ENCODE peak calls at places on chromosomes 12 and 14, in eight cellular contexts. M, V, J, S, A, W, R and U are unnamed samples.

GRCh38 chr14:68683326-68683725 is 109.5 kb downstream of the ZFP36L1 start:
- DNase-seq in M (no peak), V (no peak), J (no peak), S (no peak), A (no peak), W (no peak), R (peak), U (no peak)

GRCh38 chr12:68236421-68237059 is 10.9 kb upstream of the IL26 start:
- DNase-seq in M (no peak), V (no peak), J (no peak), S (no peak), A (no peak), W (no peak), R (no peak), U (no peak)

GRCh38 chr14:72318648-72319047 is 386.4 kb downstream of the RGS6 start:
- DNase-seq in M (no peak), V (no peak), J (no peak), S (no peak), A (no peak), W (no peak), R (no peak), U (no peak)

GRCh38 chr12:81644503-81644902 is 114.6 kb downstream of the PPFIA2 start:
- DNase-seq in M (no peak), V (peak), J (no peak), S (no peak), A (no peak), W (no peak), R (no peak), U (no peak)

GRCh38 chr14:84657866-84658385 is 872.0 kb upstream of the FLRT2 start:
- DNase-seq in M (no peak), V (no peak), J (no peak), S (no peak), A (no peak), W (no peak), R (no peak), U (no peak)

GRCh38 chr12:89405626-89406342 is 53.5 kb upstream of the DUSP6 start:
- DNase-seq in M (no peak), V (no peak), J (no peak), S (no peak), A (no peak), W (no peak), R (no peak), U (no peak)

GRCh38 chr14:64213079-64213478 is 81.1 kb downstream of the ESR2 start:
- DNase-seq in M (no peak), V (no peak), J (no peak), S (no peak), A (no peak), W (no peak), R (no peak), U (no peak)

GRCh38 chr12:58453306-58453705 is 467.0 kb downstream of the LRIG3 start:
- DNase-seq in M (no peak), V (no peak), J (no peak), S (no peak), A (no peak), W (no peak), R (no peak), U (no peak)

GRCh38 chr14:64760146-64760755 is 56.0 kb downstream of the PLEKHG3 start:
- DNase-seq in M (peak), V (peak), J (no peak), S (peak), A (peak), W (no peak), R (no peak), U (no peak)

GRCh38 chr14:90276627-90277367 is 20.4 kb downstream of the PSMC1 start:
- DNase-seq in M (no peak), V (peak), J (no peak), S (no peak), A (no peak), W (no peak), R (no peak), U (peak)

GRCh38 chr12:48542300-48542928 is 17.0 kb downstream of the OR8S1 start:
- DNase-seq in M (no peak), V (peak), J (no peak), S (peak), A (peak), W (no peak), R (no peak), U (no peak)

GRCh38 chr12:119758695-119759094 is 90.8 kb downstream of the PRKAB1 start:
- DNase-seq in M (no peak), V (no peak), J (no peak), S (no peak), A (no peak), W (no peak), R (no peak), U (no peak)

GRCh38 chr14:75969126-75969525 is 12.7 kb downstream of the TGFB3 start:
- DNase-seq in M (no peak), V (no peak), J (no peak), S (no peak), A (no peak), W (no peak), R (no peak), U (no peak)

GRCh38 chr14:77505031-77505430 is 6.4 kb upstream of the ISM2 start:
- DNase-seq in M (no peak), V (no peak), J (no peak), S (no peak), A (no peak), W (no peak), R (no peak), U (no peak)

GRCh38 chr14:89304972-89305703 is 111.9 kb downstream of the FOXN3 start:
- DNase-seq in M (no peak), V (no peak), J (peak), S (peak), A (no peak), W (no peak), R (peak), U (no peak)

GRCh38 chr14:38255673-38256357 is at the start of gene CLEC14A:
- DNase-seq in M (no peak), V (peak), J (no peak), S (no peak), A (no peak), W (peak), R (no peak), U (no peak)

GRCh38 chr12:131087991-131088700 is 134.4 kb downstream of the ADGRD1 start:
- DNase-seq in M (no peak), V (no peak), J (no peak), S (no peak), A (no peak), W (peak), R (peak), U (peak)

GRCh38 chr12:102504871-102505270 is 24.5 kb upstream of the IGF1 start:
- DNase-seq in M (no peak), V (no peak), J (no peak), S (no peak), A (no peak), W (no peak), R (no peak), U (no peak)

GRCh38 chr14:51430079-51430478 is 190.0 kb downstream of the TMX1 start:
- DNase-seq in M (no peak), V (no peak), J (no peak), S (no peak), A (no peak), W (no peak), R (no peak), U (no peak)

GRCh38 chr12:120361506-120362208 is 7.3 kb downstream of the MSI1 start:
- DNase-seq in M (peak), V (peak), J (peak), S (peak), A (no peak), W (no peak), R (peak), U (no peak)

GRCh38 chr12:109626378-109627115 is 53.0 kb downstream of the MVK start:
- DNase-seq in M (no peak), V (no peak), J (no peak), S (no peak), A (no peak), W (no peak), R (no peak), U (no peak)

GRCh38 chr14:96390965-96391292 is 999 bp upstream of the AK7 start:
- DNase-seq in M (no peak), V (no peak), J (no peak), S (no peak), A (no peak), W (no peak), R (no peak), U (no peak)

GRCh38 chr12:132771126-132771838 is 9.7 kb upstream of the ANKLE2 start:
- DNase-seq in M (no peak), V (no peak), J (no peak), S (peak), A (no peak), W (no peak), R (no peak), U (no peak)

GRCh38 chr12:18970603-18971002 is 158.9 kb upstream of the PLEKHA5 start:
- DNase-seq in M (no peak), V (peak), J (no peak), S (no peak), A (no peak), W (no peak), R (no peak), U (no peak)

GRCh38 chr12:14901228-14901562 is 15.5 kb upstream of the MGP start:
- DNase-seq in M (no peak), V (peak), J (no peak), S (no peak), A (no peak), W (no peak), R (peak), U (no peak)

GRCh38 chr12:12195516-12195915 is 71.3 kb downstream of the LRP6 start:
- DNase-seq in M (no peak), V (no peak), J (no peak), S (no peak), A (no peak), W (no peak), R (no peak), U (no peak)

GRCh38 chr14:24710403-24711063 is 76.5 kb upstream of the GZMB start:
- DNase-seq in M (no peak), V (peak), J (peak), S (peak), A (no peak), W (no peak), R (no peak), U (no peak)

GRCh38 chr14:73741386-73741875 is 27.2 kb upstream of the PNMA1 start:
- DNase-seq in M (peak), V (peak), J (no peak), S (peak), A (no peak), W (peak), R (peak), U (no peak)

GRCh38 chr12:90322006-90322405 is 613.4 kb upstream of the ATP2B1 start:
- DNase-seq in M (no peak), V (no peak), J (no peak), S (no peak), A (no peak), W (no peak), R (no peak), U (no peak)

GRCh38 chr14:59520224-59520623 is 35.9 kb downstream of the JKAMP start:
- DNase-seq in M (no peak), V (no peak), J (no peak), S (no peak), A (no peak), W (no peak), R (no peak), U (no peak)

GRCh38 chr14:104591031-104591430 is 11.5 kb downstream of the C14orf180 start:
- DNase-seq in M (no peak), V (no peak), J (no peak), S (no peak), A (no peak), W (no peak), R (no peak), U (no peak)

GRCh38 chr12:58657175-58657574 is 263.1 kb downstream of the LRIG3 start:
- DNase-seq in M (no peak), V (no peak), J (no peak), S (no peak), A (no peak), W (no peak), R (no peak), U (no peak)

GRCh38 chr12:93804392-93805179 is 127.4 kb downstream of the CRADD start:
- DNase-seq in M (no peak), V (no peak), J (no peak), S (no peak), A (no peak), W (no peak), R (no peak), U (no peak)

GRCh38 chr12:82383930-82384513 is 25.7 kb downstream of the METTL25 start:
- DNase-seq in M (no peak), V (peak), J (no peak), S (no peak), A (no peak), W (no peak), R (no peak), U (no peak)

GRCh38 chr12:41032386-41032785 is 155.7 kb upstream of the PDZRN4 start:
- DNase-seq in M (no peak), V (no peak), J (no peak), S (no peak), A (no peak), W (no peak), R (no peak), U (no peak)

GRCh38 chr12:44154128-44154527 is 318.2 kb downstream of the TMEM117 start:
- DNase-seq in M (no peak), V (no peak), J (no peak), S (no peak), A (no peak), W (no peak), R (no peak), U (no peak)

GRCh38 chr12:101667591-101667990 is 29.8 kb upstream of the CHPT1 start:
- DNase-seq in M (no peak), V (no peak), J (no peak), S (no peak), A (no peak), W (no peak), R (no peak), U (no peak)

GRCh38 chr12:64160021-64160717 is 61.9 kb downstream of the KICS2 start:
- DNase-seq in M (no peak), V (no peak), J (no peak), S (no peak), A (no peak), W (no peak), R (no peak), U (no peak)

DNA sequence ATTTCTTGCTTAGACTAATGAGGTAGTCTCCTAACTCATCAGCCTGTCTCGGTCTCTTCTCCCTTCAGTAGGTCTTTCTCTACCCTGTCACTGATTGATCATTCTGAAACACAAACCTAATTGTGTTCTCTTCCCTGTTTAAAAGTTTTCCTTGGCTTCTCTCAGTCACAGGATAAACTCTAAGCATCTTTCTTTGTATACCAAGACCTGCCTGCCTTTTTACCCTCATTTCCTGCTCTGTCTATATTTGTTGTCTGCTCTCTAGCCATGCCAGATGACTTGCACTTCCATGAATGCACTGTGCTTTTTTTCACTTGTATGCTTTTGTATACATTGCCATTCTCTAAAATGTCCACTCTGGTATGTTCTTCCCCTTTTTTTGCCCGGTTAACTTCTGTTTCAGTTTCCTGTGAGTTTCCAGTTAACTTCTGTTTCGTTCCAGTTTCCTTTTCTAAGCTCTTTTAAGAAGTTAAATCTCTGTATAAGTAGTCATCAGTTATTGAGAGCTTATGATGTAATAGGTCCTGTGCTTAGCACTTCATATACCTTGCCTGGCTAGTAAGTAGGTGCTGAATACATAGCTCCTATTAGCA is 12.8 kb downstream of the DIP2B start:
- DNase-seq in M (no peak), V (no peak), J (no peak), S (no peak), A (no peak), W (no peak), R (no peak), U (no peak)
- TF ChIP-seq POLR2AphosphoS5 in M (no peak), V (no peak), J (no peak), S (no peak), A (no peak), W (no peak), R (no peak), U (no peak)

GRCh38 chr12:128976120-128976519 is 122.8 kb downstream of the GLT1D1 start:
- DNase-seq in M (no peak), V (peak), J (no peak), S (peak), A (no peak), W (no peak), R (no peak), U (no peak)

GRCh38 chr12:128982134-128982533 is 128.9 kb downstream of the GLT1D1 start:
- DNase-seq in M (no peak), V (no peak), J (no peak), S (no peak), A (no peak), W (no peak), R (no peak), U (no peak)

GRCh38 chr12:128983371-128983770 is 130.1 kb downstream of the GLT1D1 start:
- DNase-seq in M (no peak), V (no peak), J (no peak), S (no peak), A (no peak), W (no peak), R (no peak), U (no peak)

GRCh38 chr12:128982933-128983332 is 129.7 kb downstream of the GLT1D1 start:
- DNase-seq in M (no peak), V (no peak), J (no peak), S (no peak), A (no peak), W (no peak), R (no peak), U (no peak)

GRCh38 chr12:128980623-128981022 is 127.3 kb downstream of the GLT1D1 start:
- DNase-seq in M (no peak), V (no peak), J (no peak), S (no peak), A (no peak), W (no peak), R (no peak), U (no peak)
- TF ChIP-seq POLR2AphosphoS5 in M (no peak), V (no peak), J (no peak), S (no peak), A (no peak), W (no peak), R (no peak), U (no peak)

GRCh38 chr14:69775012-69775411 is 8.1 kb downstream of the SRSF5 start:
- DNase-seq in M (no peak), V (no peak), J (no peak), S (no peak), A (no peak), W (no peak), R (no peak), U (no peak)

GRCh38 chr14:69772082-69773017 is 5.4 kb downstream of the SRSF5 start:
- DNase-seq in M (no peak), V (no peak), J (no peak), S (no peak), A (no peak), W (no peak), R (no peak), U (no peak)

GRCh38 chr14:69770559-69770958 is 3.6 kb downstream of the SRSF5 start:
- DNase-seq in M (no peak), V (no peak), J (no peak), S (no peak), A (no peak), W (no peak), R (no peak), U (no peak)

GRCh38 chr14:69771136-69771535 is 4.2 kb downstream of the SRSF5 start:
- DNase-seq in M (no peak), V (no peak), J (no peak), S (no peak), A (no peak), W (no peak), R (no peak), U (no peak)

DNA sequence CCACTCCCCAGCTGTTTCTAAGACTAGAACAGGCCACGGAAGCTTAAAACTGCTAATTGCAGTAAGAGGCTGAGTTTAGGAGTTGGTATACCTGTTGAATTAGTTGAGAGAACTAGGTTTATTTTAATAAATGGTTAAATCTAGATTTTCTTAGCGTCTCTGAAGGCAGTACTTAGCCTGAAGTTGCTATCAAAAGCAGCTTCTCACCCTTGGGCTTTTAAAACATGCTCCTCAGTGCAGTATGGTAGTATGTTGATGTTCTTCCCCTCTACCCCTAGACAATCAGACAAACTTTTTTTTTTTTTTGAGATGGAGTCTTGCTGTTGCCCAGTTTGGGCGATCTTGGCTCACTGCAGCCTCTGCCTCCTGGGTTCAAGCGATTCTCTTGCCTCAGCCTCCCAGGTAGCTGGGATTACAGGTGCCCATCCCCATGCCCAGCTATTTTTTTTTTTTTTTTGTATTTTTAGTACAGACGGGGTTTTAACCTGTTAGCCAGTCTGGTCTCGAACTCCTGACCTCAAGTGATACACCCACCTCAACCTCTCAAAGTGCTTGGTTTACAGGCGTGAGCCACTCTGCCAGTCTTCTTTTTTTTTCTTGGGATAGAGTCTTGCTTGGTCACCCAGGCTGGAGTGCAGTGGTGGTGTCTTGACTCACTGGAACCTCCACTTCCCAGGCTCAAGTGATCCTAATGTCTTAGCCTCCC is 6.8 kb downstream of the SRSF5 start:
- DNase-seq in M (no peak), V (no peak), J (no peak), S (no peak), A (no peak), W (no peak), R (no peak), U (no peak)
- TF ChIP-seq POLR2AphosphoS5 in M (peak), V (no peak), J (no peak), S (no peak), A (peak), W (no peak), R (no peak), U (no peak)

DNA sequence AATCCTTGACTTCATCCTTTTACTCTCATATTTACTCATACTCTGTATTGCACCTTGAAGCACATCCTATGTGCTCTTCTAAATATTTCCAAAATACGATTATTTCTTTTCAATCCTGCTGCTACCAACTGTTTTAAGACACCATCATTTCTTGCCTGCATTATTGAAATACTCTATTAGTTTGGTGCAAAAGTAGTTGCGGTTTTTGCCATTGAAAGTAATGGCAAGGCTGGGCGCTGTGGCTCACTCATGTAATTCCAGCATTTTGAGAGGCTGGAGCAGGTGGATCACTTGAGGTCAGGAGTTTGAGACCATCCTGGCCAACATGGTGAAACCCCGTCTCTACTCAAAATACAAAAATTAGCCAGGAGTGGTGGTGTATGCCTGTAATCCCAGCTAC is 412.5 kb downstream of the KCNH5 start:
- DNase-seq in M (no peak), V (no peak), J (no peak), S (no peak), A (no peak), W (no peak), R (no peak), U (no peak)
- TF ChIP-seq POLR2AphosphoS5 in M (no peak), V (no peak), J (no peak), S (no peak), A (no peak), W (no peak), R (no peak), U (no peak)

DNA sequence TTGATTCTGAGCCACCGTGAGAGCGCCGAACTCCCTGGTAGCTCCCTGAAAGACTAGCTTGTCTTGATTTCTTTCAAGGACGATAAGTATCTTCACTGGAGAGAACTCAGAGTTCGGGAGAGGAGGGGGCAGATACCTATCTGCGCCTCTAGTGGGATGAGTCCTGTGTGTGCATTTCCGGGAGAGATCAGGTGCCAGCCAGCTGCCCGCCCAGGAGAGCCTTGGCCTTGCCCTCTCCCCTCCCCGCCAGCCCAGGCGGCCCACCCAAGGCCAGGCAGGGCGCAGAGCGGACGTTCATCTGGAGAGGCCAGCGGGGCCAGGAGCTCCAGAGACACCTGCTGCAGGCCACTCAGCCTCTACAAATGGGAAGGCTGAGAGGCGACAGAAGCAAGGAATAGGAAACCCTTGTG is 1.0 kb downstream of the CD9 start:
- DNase-seq in M (no peak), V (peak), J (peak), S (peak), A (no peak), W (no peak), R (peak), U (no peak)
- TF ChIP-seq POLR2AphosphoS5 in M (no peak), V (no peak), J (peak), S (peak), A (no peak), W (no peak), R (peak), U (peak)